ENCODE peak calls at places on chromosomes 16 and 17, in four cellular contexts. One of them, this sample, is unnamed.

GRCh38 chr16:74625500-74626350 is 18.8 kb upstream of the GLG1 start:
- DNase-seq in choroid plexus epithelial cell: no peak
- DNase-seq in neural progenitor cell: no peak
- DNase-seq in astrocyte of the spinal cord: no peak
- DNase-seq in this sample: no peak

GRCh38 chr17:57357830-57358426 is 101.6 kb downstream of the MSI2 start:
- DNase-seq in choroid plexus epithelial cell: no peak
- DNase-seq in neural progenitor cell: no peak
- DNase-seq in astrocyte of the spinal cord: no peak
- DNase-seq in this sample: no peak

GRCh38 chr17:4592240-4593005 is 8.1 kb downstream of the SMTNL2 start:
- DNase-seq in choroid plexus epithelial cell: no peak
- DNase-seq in neural progenitor cell: no peak
- DNase-seq in astrocyte of the spinal cord: no peak
- DNase-seq in this sample: no peak

GRCh38 chr17:12729086-12729485 is 60.2 kb upstream of the ARHGAP44 start:
- DNase-seq in choroid plexus epithelial cell: no peak
- DNase-seq in neural progenitor cell: no peak
- DNase-seq in astrocyte of the spinal cord: no peak
- DNase-seq in this sample: no peak

GRCh38 chr17:14747576-14747940 is 446.7 kb downstream of the HS3ST3B1 start:
- DNase-seq in choroid plexus epithelial cell: no peak
- DNase-seq in neural progenitor cell: no peak
- DNase-seq in astrocyte of the spinal cord: no peak
- DNase-seq in this sample: no peak

GRCh38 chr17:63848834-63849689 is 6.6 kb upstream of the SMARCD2 start:
- DNase-seq in choroid plexus epithelial cell: peak
- DNase-seq in neural progenitor cell: peak
- DNase-seq in astrocyte of the spinal cord: peak
- DNase-seq in this sample: peak

GRCh38 chr16:86044881-86045600 is 146.1 kb downstream of the IRF8 start:
- DNase-seq in choroid plexus epithelial cell: no peak
- DNase-seq in neural progenitor cell: no peak
- DNase-seq in astrocyte of the spinal cord: no peak
- DNase-seq in this sample: no peak

GRCh38 chr17:47286198-47286914 is 32.7 kb downstream of the ITGB3 start:
- DNase-seq in choroid plexus epithelial cell: peak
- DNase-seq in neural progenitor cell: no peak
- DNase-seq in astrocyte of the spinal cord: peak
- DNase-seq in this sample: peak

GRCh38 chr16:7021653-7022275 is 310.9 kb upstream of the RBFOX1 start:
- DNase-seq in choroid plexus epithelial cell: no peak
- DNase-seq in neural progenitor cell: no peak
- DNase-seq in astrocyte of the spinal cord: no peak
- DNase-seq in this sample: no peak

GRCh38 chr16:22210285-22210684 is 4.2 kb downstream of the EEF2K start:
- DNase-seq in choroid plexus epithelial cell: no peak
- DNase-seq in neural progenitor cell: no peak
- DNase-seq in astrocyte of the spinal cord: no peak
- DNase-seq in this sample: no peak

GRCh38 chr16:4682616-4683254 is 10.6 kb upstream of the NUDT16L1 start:
- DNase-seq in choroid plexus epithelial cell: peak
- DNase-seq in neural progenitor cell: peak
- DNase-seq in astrocyte of the spinal cord: peak
- DNase-seq in this sample: no peak

GRCh38 chr17:77424585-77425344 is 284.0 kb downstream of the SEC14L1 start:
- DNase-seq in choroid plexus epithelial cell: peak
- DNase-seq in neural progenitor cell: no peak
- DNase-seq in astrocyte of the spinal cord: peak
- DNase-seq in this sample: no peak

GRCh38 chr17:64358261-64358788 is 32.3 kb downstream of the PECAM1 start:
- DNase-seq in choroid plexus epithelial cell: no peak
- DNase-seq in neural progenitor cell: no peak
- DNase-seq in astrocyte of the spinal cord: no peak
- DNase-seq in this sample: no peak

GRCh38 chr16:48492131-48492530 is 106.9 kb upstream of the SIAH1 start:
- DNase-seq in choroid plexus epithelial cell: peak
- DNase-seq in neural progenitor cell: no peak
- DNase-seq in astrocyte of the spinal cord: no peak
- DNase-seq in this sample: no peak

GRCh38 chr17:63497708-63498483 is 21.0 kb downstream of the ACE start:
- DNase-seq in choroid plexus epithelial cell: no peak
- DNase-seq in neural progenitor cell: peak
- DNase-seq in astrocyte of the spinal cord: no peak
- DNase-seq in this sample: no peak

GRCh38 chr17:47210105-47210504 is 957 bp downstream of the MYL4 start:
- DNase-seq in choroid plexus epithelial cell: no peak
- DNase-seq in neural progenitor cell: no peak
- DNase-seq in astrocyte of the spinal cord: no peak
- DNase-seq in this sample: no peak

GRCh38 chr17:16465861-16466338 is 26.1 kb downstream of the LRRC75A start:
- DNase-seq in choroid plexus epithelial cell: no peak
- DNase-seq in neural progenitor cell: no peak
- DNase-seq in astrocyte of the spinal cord: no peak
- DNase-seq in this sample: no peak

GRCh38 chr17:40605301-40605700 is 40.0 kb upstream of the CCR7 start:
- DNase-seq in choroid plexus epithelial cell: no peak
- DNase-seq in neural progenitor cell: no peak
- DNase-seq in astrocyte of the spinal cord: no peak
- DNase-seq in this sample: no peak

GRCh38 chr17:41498276-41498675 is 7.1 kb downstream of the KRT13 start:
- DNase-seq in choroid plexus epithelial cell: no peak
- DNase-seq in neural progenitor cell: no peak
- DNase-seq in astrocyte of the spinal cord: no peak
- DNase-seq in this sample: no peak

GRCh38 chr17:16462070-16462864 is 29.7 kb downstream of the LRRC75A start:
- DNase-seq in choroid plexus epithelial cell: no peak
- DNase-seq in neural progenitor cell: no peak
- DNase-seq in astrocyte of the spinal cord: no peak
- DNase-seq in this sample: no peak

GRCh38 chr16:54812229-54812628 is 118.4 kb upstream of the IRX5 start:
- DNase-seq in choroid plexus epithelial cell: peak
- DNase-seq in neural progenitor cell: no peak
- DNase-seq in astrocyte of the spinal cord: peak
- DNase-seq in this sample: no peak

GRCh38 chr16:9595393-9595792 is 503.9 kb downstream of the HAPSTR1 start:
- DNase-seq in choroid plexus epithelial cell: no peak
- DNase-seq in neural progenitor cell: no peak
- DNase-seq in astrocyte of the spinal cord: no peak
- DNase-seq in this sample: no peak

GRCh38 chr17:2450016-2450650 is 49.3 kb upstream of the MNT start:
- DNase-seq in choroid plexus epithelial cell: no peak
- DNase-seq in neural progenitor cell: no peak
- DNase-seq in astrocyte of the spinal cord: no peak
- DNase-seq in this sample: no peak

GRCh38 chr16:87003414-87003755 is 313.8 kb downstream of the C16orf95 start:
- DNase-seq in choroid plexus epithelial cell: peak
- DNase-seq in neural progenitor cell: no peak
- DNase-seq in astrocyte of the spinal cord: peak
- DNase-seq in this sample: no peak

GRCh38 chr16:1426734-1427451 is 4.0 kb upstream of the PERCC1 start:
- DNase-seq in choroid plexus epithelial cell: no peak
- DNase-seq in neural progenitor cell: no peak
- DNase-seq in astrocyte of the spinal cord: no peak
- DNase-seq in this sample: no peak

GRCh38 chr17:1455291-1455747 is 713 bp downstream of the CRK start:
- DNase-seq in choroid plexus epithelial cell: peak
- DNase-seq in neural progenitor cell: peak
- DNase-seq in astrocyte of the spinal cord: peak
- DNase-seq in this sample: peak

GRCh38 chr17:7323731-7324437 is 5.3 kb downstream of the NEURL4 start:
- DNase-seq in choroid plexus epithelial cell: peak
- DNase-seq in neural progenitor cell: peak
- DNase-seq in astrocyte of the spinal cord: peak
- DNase-seq in this sample: peak

GRCh38 chr16:25187491-25187795 is 29.3 kb upstream of the AQP8 start:
- DNase-seq in choroid plexus epithelial cell: no peak
- DNase-seq in neural progenitor cell: no peak
- DNase-seq in astrocyte of the spinal cord: no peak
- DNase-seq in this sample: no peak

GRCh38 chr17:44840936-44841335 is 6.7 kb upstream of the HIGD1B start:
- DNase-seq in choroid plexus epithelial cell: no peak
- DNase-seq in neural progenitor cell: no peak
- DNase-seq in astrocyte of the spinal cord: no peak
- DNase-seq in this sample: no peak

GRCh38 chr17:44846206-44846605 is 1.5 kb upstream of the HIGD1B start:
- DNase-seq in choroid plexus epithelial cell: no peak
- DNase-seq in neural progenitor cell: no peak
- DNase-seq in astrocyte of the spinal cord: no peak
- DNase-seq in this sample: no peak

GRCh38 chr17:44847581-44847980 is at the start of gene HIGD1B:
- DNase-seq in choroid plexus epithelial cell: no peak
- DNase-seq in neural progenitor cell: no peak
- DNase-seq in astrocyte of the spinal cord: no peak
- DNase-seq in this sample: no peak

GRCh38 chr17:44842748-44843147 is 4.9 kb upstream of the HIGD1B start:
- DNase-seq in choroid plexus epithelial cell: no peak
- DNase-seq in neural progenitor cell: peak
- DNase-seq in astrocyte of the spinal cord: no peak
- DNase-seq in this sample: no peak

GRCh38 chr17:44844390-44844830 is 3.3 kb upstream of the HIGD1B start:
- DNase-seq in choroid plexus epithelial cell: peak
- DNase-seq in neural progenitor cell: peak
- DNase-seq in astrocyte of the spinal cord: no peak
- DNase-seq in this sample: no peak
- TF ChIP-seq CTCF in choroid plexus epithelial cell: peak
- TF ChIP-seq CTCF in neural progenitor cell: no peak
- TF ChIP-seq CTCF in astrocyte of the spinal cord: no peak
- TF ChIP-seq CTCF in this sample: no peak

GRCh38 chr17:38322156-38322779 is 21.5 kb downstream of the GPR179 start:
- DNase-seq in choroid plexus epithelial cell: peak
- DNase-seq in neural progenitor cell: peak
- DNase-seq in astrocyte of the spinal cord: peak
- DNase-seq in this sample: peak
- TF ChIP-seq CTCF in choroid plexus epithelial cell: peak
- TF ChIP-seq CTCF in neural progenitor cell: peak
- TF ChIP-seq CTCF in astrocyte of the spinal cord: peak
- TF ChIP-seq CTCF in this sample: peak

DNA sequence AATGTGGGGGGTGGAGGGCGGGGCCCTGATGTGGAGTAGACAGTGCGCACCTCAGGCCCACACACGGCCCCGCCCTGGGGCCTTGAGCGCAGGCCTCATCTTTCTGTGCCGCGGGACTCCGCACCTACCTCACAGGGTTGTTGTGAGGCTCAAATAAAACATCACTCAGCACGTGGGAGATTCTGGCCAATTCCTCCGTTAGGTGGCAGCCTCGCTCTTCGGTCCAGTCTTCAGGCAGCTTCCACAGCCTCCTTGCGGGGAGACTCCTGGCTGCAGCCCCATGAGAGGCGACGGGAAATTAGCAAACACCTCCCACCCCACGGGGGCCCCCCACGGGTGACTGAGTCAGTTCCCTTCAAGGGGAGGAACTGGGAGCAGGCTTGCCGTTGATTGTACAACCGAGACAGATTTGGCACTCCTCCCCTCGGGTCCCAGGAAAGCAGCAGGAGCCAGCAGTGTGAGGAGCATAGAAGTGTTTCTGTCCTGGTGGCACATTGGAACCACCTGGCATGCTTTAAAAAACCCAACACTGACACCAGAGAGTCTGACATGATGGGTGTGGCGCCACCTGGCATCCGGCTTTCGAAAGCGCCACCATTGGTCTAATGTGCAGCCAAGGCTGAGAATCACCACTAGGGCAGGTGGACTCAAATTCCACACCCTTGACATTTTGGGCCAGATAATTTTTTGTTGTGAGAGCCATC is 7.6 kb downstream of the MRM1 start:
- DNase-seq in choroid plexus epithelial cell: peak
- DNase-seq in neural progenitor cell: peak
- DNase-seq in astrocyte of the spinal cord: peak
- DNase-seq in this sample: no peak
- TF ChIP-seq CTCF in choroid plexus epithelial cell: peak
- TF ChIP-seq CTCF in neural progenitor cell: peak
- TF ChIP-seq CTCF in astrocyte of the spinal cord: peak
- TF ChIP-seq CTCF in this sample: no peak

DNA sequence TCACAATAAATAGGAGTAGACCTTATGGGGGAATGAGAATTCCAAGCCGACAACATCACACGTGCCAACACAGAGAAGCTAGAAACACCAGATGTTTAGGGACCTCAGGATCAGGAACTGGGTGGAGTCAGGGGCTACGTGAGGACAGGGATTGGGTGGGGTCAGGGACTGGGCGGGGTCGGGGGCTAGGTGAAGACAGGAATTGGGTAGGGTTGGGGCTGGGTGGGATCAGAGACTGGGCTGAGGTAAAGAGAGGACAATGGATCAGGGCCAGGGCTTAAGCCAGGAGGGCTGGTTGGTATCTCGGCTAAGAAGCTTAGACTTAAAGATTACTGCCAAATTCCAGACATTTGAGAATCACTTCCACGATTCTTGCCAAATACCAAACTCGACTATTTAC is 11.6 kb downstream of the TEKT5 start:
- DNase-seq in choroid plexus epithelial cell: no peak
- DNase-seq in neural progenitor cell: peak
- DNase-seq in astrocyte of the spinal cord: no peak
- DNase-seq in this sample: no peak
- TF ChIP-seq CTCF in choroid plexus epithelial cell: no peak
- TF ChIP-seq CTCF in neural progenitor cell: no peak
- TF ChIP-seq CTCF in astrocyte of the spinal cord: no peak
- TF ChIP-seq CTCF in this sample: no peak

DNA sequence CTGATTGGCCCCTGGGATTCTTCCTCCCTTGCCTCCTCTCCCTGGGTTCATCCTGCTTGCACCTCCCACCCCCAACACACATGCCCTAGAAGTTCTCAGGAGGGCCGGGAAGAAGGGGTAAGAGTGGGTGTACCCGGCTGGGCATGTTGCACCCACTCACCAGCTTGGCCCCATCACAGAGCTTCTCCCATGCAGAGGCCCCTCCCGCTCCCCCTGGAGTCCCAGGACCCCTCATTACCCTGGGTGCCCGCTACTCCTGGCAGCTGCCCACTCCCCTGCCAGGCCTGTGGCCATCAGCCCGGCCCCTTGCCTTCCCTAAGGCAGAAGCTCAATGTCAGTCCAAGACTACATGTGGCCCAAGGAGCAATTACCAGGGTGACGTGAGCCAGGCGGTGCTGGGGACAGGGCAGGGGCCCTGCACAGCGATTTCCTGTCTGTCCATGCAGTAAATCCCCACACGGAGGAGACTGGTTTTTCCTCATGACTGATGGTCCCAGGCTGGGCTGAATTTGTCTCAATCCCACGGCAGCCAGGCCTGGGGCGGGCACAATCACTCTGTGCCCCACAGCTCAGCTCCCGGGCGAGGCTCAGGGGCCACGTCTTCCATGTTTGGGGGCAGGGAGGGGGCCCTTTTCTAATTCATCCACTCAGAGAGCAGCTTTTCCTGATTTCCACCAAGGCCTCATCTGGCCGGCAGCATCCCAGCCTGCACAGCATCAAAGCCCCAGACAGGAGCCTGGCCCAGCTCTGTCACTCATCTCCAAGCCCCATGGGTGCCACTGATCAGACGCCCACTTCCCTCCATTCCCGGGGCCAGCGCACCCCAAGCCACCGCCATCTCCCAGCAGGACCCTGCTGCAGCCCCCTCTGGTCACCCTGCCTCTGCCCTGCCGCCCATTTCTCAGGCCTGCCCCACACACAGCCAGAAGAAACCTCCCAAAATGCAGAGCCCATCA is 234.7 kb downstream of the KATNIP start:
- DNase-seq in choroid plexus epithelial cell: no peak
- DNase-seq in neural progenitor cell: no peak
- DNase-seq in astrocyte of the spinal cord: no peak
- DNase-seq in this sample: no peak
- TF ChIP-seq CTCF in choroid plexus epithelial cell: no peak
- TF ChIP-seq CTCF in neural progenitor cell: no peak
- TF ChIP-seq CTCF in astrocyte of the spinal cord: no peak
- TF ChIP-seq CTCF in this sample: no peak

This sample was measured in GM13976.